ENCODE peak calls at places on chromosomes 3 and 15, in nine cellular contexts. B is cardiac fibroblast, L is spleen, S is fibroblast of lung, I is nephron progenitor cell, M is suprapubic skin, O is heart left ventricle, W is AG10803, J is Caco-2. U is an unnamed sample.
A peak's percentile ranks its signal among the peaks of the same experiment; 100 is the strongest.

GRCh38 chr3:193828477-193828876 is 235.5 kb downstream of the OPA1 start:
- DNase-seq in B (no peak), L (no peak), S (no peak), I (no peak), M (no peak), O (no peak), W (no peak), J (no peak), U (no peak)

GRCh38 chr15:63987979-63988378 is 58.3 kb downstream of the DAPK2 start:
- DNase-seq in B (no peak), L (peak; percentile 39), S (no peak), I (no peak), M (no peak), O (no peak), W (no peak), J (no peak), U (no peak)

GRCh38 chr3:14525685-14526631 is 14.2 kb downstream of the GRIP2 start:
- DNase-seq in B (peak; percentile 50), L (no peak), S (peak; percentile 5), I (no peak), M (no peak), O (no peak), W (peak; percentile 56), J (peak; percentile 7), U (peak; percentile 31)

GRCh38 chr3:141840737-141841544 is 35.5 kb upstream of the ATP1B3 start:
- DNase-seq in B (peak; percentile 86), L (no peak), S (no peak), I (no peak), M (no peak), O (peak; percentile 47), W (no peak), J (no peak), U (peak; percentile 69)

GRCh38 chr15:34335176-34335575 is 2.4 kb downstream of the SLC12A6 start:
- DNase-seq in B (peak; percentile 74), L (no peak), S (no peak), I (no peak), M (no peak), O (no peak), W (no peak), J (no peak), U (peak; percentile 54)

GRCh38 chr3:127045435-127046045 is 62.6 kb downstream of the PLXNA1 start:
- DNase-seq in B (no peak), L (no peak), S (no peak), I (no peak), M (no peak), O (no peak), W (no peak), J (no peak), U (no peak)

GRCh38 chr3:61868499-61868898 is 307.1 kb downstream of the PTPRG start:
- DNase-seq in B (no peak), L (no peak), S (no peak), I (no peak), M (no peak), O (no peak), W (no peak), J (no peak), U (no peak)

GRCh38 chr3:42544492-42545283 is 37.1 kb downstream of the SEC22C start:
- DNase-seq in B (peak; percentile 10), L (no peak), S (no peak), I (no peak), M (no peak), O (peak; percentile 70), W (no peak), J (no peak), U (peak; percentile 14)

GRCh38 chr15:86743283-86743903 is 663.7 kb downstream of the AGBL1 start:
- DNase-seq in B (no peak), L (no peak), S (no peak), I (peak; percentile 62), M (no peak), O (no peak), W (no peak), J (peak; percentile 54), U (no peak)

GRCh38 chr15:51620647-51621046 is 1.9 kb downstream of the DMXL2 start:
- DNase-seq in B (no peak), L (no peak), S (no peak), I (no peak), M (no peak), O (no peak), W (no peak), J (no peak), U (no peak)

GRCh38 chr3:16378920-16379319 is 113.9 kb downstream of the OXNAD1 start:
- DNase-seq in B (peak; percentile 69), L (no peak), S (peak; percentile 29), I (no peak), M (no peak), O (no peak), W (peak; percentile 25), J (no peak), U (no peak)

GRCh38 chr15:70922119-70922518 is 29.5 kb downstream of the LRRC49 start:
- DNase-seq in B (no peak), L (no peak), S (no peak), I (no peak), M (no peak), O (no peak), W (no peak), J (no peak), U (no peak)

GRCh38 chr15:70096215-70096974 is 1.3 kb downstream of the TLE3 start:
- DNase-seq in B (peak; percentile 67), L (peak; percentile 92), S (peak; percentile 55), I (peak; percentile 73), M (no peak), O (no peak), W (peak; percentile 24), J (no peak), U (peak; percentile 51)

GRCh38 chr3:131794766-131795381 is 239.9 kb downstream of the CPNE4 start:
- DNase-seq in B (peak; percentile 78), L (no peak), S (peak; percentile 74), I (peak; percentile 37), M (no peak), O (no peak), W (peak; percentile 65), J (peak; percentile 33), U (peak; percentile 79)

GRCh38 chr3:99536555-99537314 is 101.7 kb upstream of the COL8A1 start:
- DNase-seq in B (peak; percentile 54), L (no peak), S (peak; percentile 63), I (no peak), M (no peak), O (no peak), W (peak; percentile 69), J (no peak), U (peak; percentile 39)

GRCh38 chr3:99532246-99532645 is 106.1 kb upstream of the COL8A1 start:
- DNase-seq in B (peak; percentile 94), L (no peak), S (peak; percentile 77), I (peak; percentile 48), M (no peak), O (peak; percentile 39), W (peak; percentile 80), J (peak; percentile 54), U (peak; percentile 86)

GRCh38 chr3:99542771-99543518 is 95.4 kb upstream of the COL8A1 start:
- DNase-seq in B (peak; percentile 70), L (no peak), S (no peak), I (no peak), M (no peak), O (no peak), W (no peak), J (no peak), U (peak; percentile 49)

GRCh38 chr3:99534951-99535704 is 103.3 kb upstream of the COL8A1 start:
- DNase-seq in B (peak; percentile 83), L (no peak), S (peak; percentile 90), I (peak; percentile 4), M (no peak), O (no peak), W (peak; percentile 74), J (no peak), U (peak; percentile 70)

GRCh38 chr3:99537416-99537815 is 101.0 kb upstream of the COL8A1 start:
- DNase-seq in B (no peak), L (no peak), S (no peak), I (no peak), M (no peak), O (no peak), W (no peak), J (no peak), U (no peak)
- TF ChIP-seq CTCF in B (no peak), L (no peak), S (no peak), I (no peak), M (no peak), O (no peak), W (no peak), J (no peak), U (no peak)

DNA sequence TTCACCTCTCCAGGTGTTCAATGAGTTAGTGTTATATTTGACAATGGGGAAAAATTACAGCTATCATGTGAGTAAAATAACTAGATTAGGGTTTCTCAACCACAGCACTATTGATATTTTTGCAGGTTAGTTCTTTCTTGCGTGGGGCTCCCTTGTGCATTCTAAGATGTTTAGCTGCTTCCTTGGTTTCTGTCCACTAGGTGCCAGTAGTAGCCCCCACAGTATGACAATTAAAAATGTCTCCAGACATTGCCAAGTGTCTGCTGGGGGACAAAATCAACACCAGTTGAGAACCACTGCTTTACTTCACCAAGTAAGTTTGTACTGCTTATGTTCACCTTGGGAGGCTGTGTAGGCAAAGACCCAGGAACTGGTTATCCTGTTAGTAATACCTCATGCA is 618.7 kb downstream of the EDEM1 start:
- DNase-seq in B (no peak), L (no peak), S (no peak), I (peak; percentile 15), M (no peak), O (no peak), W (no peak), J (no peak), U (no peak)
- TF ChIP-seq CTCF in B (no peak), L (no peak), S (no peak), I (peak; percentile 63), M (no peak), O (no peak), W (no peak), J (peak; percentile 55), U (no peak)

GRCh38 chr3:11214451-11214987 is 57.7 kb upstream of the ATG7 start:
- DNase-seq in B (no peak), L (no peak), S (no peak), I (no peak), M (no peak), O (no peak), W (no peak), J (no peak), U (no peak)

GRCh38 chr3:11213810-11214450 is 58.3 kb upstream of the ATG7 start:
- DNase-seq in B (no peak), L (no peak), S (no peak), I (no peak), M (no peak), O (no peak), W (no peak), J (no peak), U (no peak)

GRCh38 chr3:11212301-11212613 is 58.0 kb downstream of the HRH1 start:
- DNase-seq in B (peak; percentile 76), L (no peak), S (peak; percentile 55), I (no peak), M (no peak), O (no peak), W (peak; percentile 80), J (no peak), U (peak; percentile 50)

GRCh38 chr3:11212784-11213183 is 58.5 kb downstream of the HRH1 start:
- DNase-seq in B (peak; percentile 47), L (no peak), S (no peak), I (no peak), M (no peak), O (no peak), W (no peak), J (no peak), U (peak; percentile 32)

GRCh38 chr3:11211531-11212300 is 57.4 kb downstream of the HRH1 start:
- DNase-seq in B (peak; percentile 51), L (no peak), S (peak; percentile 69), I (no peak), M (no peak), O (no peak), W (peak; percentile 81), J (no peak), U (peak; percentile 61)
- TF ChIP-seq CTCF in B (peak; percentile 17), L (no peak), S (peak; percentile 31), I (no peak), M (no peak), O (no peak), W (peak; percentile 60), J (no peak), U (peak; percentile 40)

GRCh38 chr3:113623324-113623723 is 73.1 kb downstream of the USF3 start:
- DNase-seq in B (no peak), L (no peak), S (no peak), I (peak; percentile 20), M (no peak), O (no peak), W (no peak), J (no peak), U (peak; percentile 13)
- TF ChIP-seq CTCF in B (peak; percentile 13), L (no peak), S (no peak), I (no peak), M (no peak), O (no peak), W (peak; percentile 25), J (no peak), U (peak; percentile 13)